ENCODE peak calls at places on chromosomes 12 and 14, in five cellular contexts. One of them, this sample, is unnamed.

GRCh38 chr12:114444422-114445279 is 38.7 kb upstream of the TBX5 start:
- DNase-seq in GM12865: no peak
- DNase-seq in B cell: no peak
- DNase-seq in heart left ventricle: no peak
- DNase-seq in cardiac fibroblast: peak
- DNase-seq in this sample: no peak

GRCh38 chr14:64709126-64709525 is 4.9 kb downstream of the PLEKHG3 start:
- DNase-seq in GM12865: no peak
- DNase-seq in B cell: no peak
- DNase-seq in heart left ventricle: no peak
- DNase-seq in cardiac fibroblast: no peak
- DNase-seq in this sample: no peak

GRCh38 chr14:78220273-78220672 is 50.1 kb downstream of the NRXN3 start:
- DNase-seq in GM12865: no peak
- DNase-seq in B cell: no peak
- DNase-seq in heart left ventricle: no peak
- DNase-seq in cardiac fibroblast: no peak
- DNase-seq in this sample: no peak

GRCh38 chr12:121560392-121561021 is 20.3 kb downstream of the KDM2B start:
- DNase-seq in GM12865: peak
- DNase-seq in B cell: peak
- DNase-seq in heart left ventricle: no peak
- DNase-seq in cardiac fibroblast: no peak
- DNase-seq in this sample: no peak

GRCh38 chr14:97468220-97468619 is 671.0 kb downstream of the VRK1 start:
- DNase-seq in GM12865: no peak
- DNase-seq in B cell: no peak
- DNase-seq in heart left ventricle: no peak
- DNase-seq in cardiac fibroblast: no peak
- DNase-seq in this sample: no peak

GRCh38 chr12:7112041-7112440 is 3.0 kb upstream of the C1RL start:
- DNase-seq in GM12865: no peak
- DNase-seq in B cell: no peak
- DNase-seq in heart left ventricle: no peak
- DNase-seq in cardiac fibroblast: no peak
- DNase-seq in this sample: no peak

GRCh38 chr12:113208041-113208934 is 13.0 kb upstream of the TPCN1 start:
- DNase-seq in GM12865: peak
- DNase-seq in B cell: peak
- DNase-seq in heart left ventricle: peak
- DNase-seq in cardiac fibroblast: no peak
- DNase-seq in this sample: peak

GRCh38 chr12:41055875-41056577 is 132.1 kb upstream of the PDZRN4 start:
- DNase-seq in GM12865: no peak
- DNase-seq in B cell: no peak
- DNase-seq in heart left ventricle: no peak
- DNase-seq in cardiac fibroblast: peak
- DNase-seq in this sample: peak

GRCh38 chr12:63922446-63922845 is 77.9 kb downstream of the SRGAP1 start:
- DNase-seq in GM12865: no peak
- DNase-seq in B cell: no peak
- DNase-seq in heart left ventricle: no peak
- DNase-seq in cardiac fibroblast: peak
- DNase-seq in this sample: peak

GRCh38 chr14:79631276-79631675 is 580.0 kb downstream of the DIO2 start:
- DNase-seq in GM12865: no peak
- DNase-seq in B cell: no peak
- DNase-seq in heart left ventricle: no peak
- DNase-seq in cardiac fibroblast: no peak
- DNase-seq in this sample: no peak

GRCh38 chr14:26935733-26936132 is 337.9 kb upstream of the NOVA1 start:
- DNase-seq in GM12865: no peak
- DNase-seq in B cell: no peak
- DNase-seq in heart left ventricle: no peak
- DNase-seq in cardiac fibroblast: no peak
- DNase-seq in this sample: no peak

GRCh38 chr14:52951730-52952481 is 1.1 kb upstream of the FERMT2 start:
- DNase-seq in GM12865: peak
- DNase-seq in B cell: no peak
- DNase-seq in heart left ventricle: peak
- DNase-seq in cardiac fibroblast: peak
- DNase-seq in this sample: peak

GRCh38 chr12:69348162-69348938 is at the start of gene LYZ:
- DNase-seq in GM12865: no peak
- DNase-seq in B cell: no peak
- DNase-seq in heart left ventricle: peak
- DNase-seq in cardiac fibroblast: no peak
- DNase-seq in this sample: no peak

GRCh38 chr14:71322660-71323250 is 415.5 kb downstream of the PCNX1 start:
- DNase-seq in GM12865: peak
- DNase-seq in B cell: peak
- DNase-seq in heart left ventricle: no peak
- DNase-seq in cardiac fibroblast: peak
- DNase-seq in this sample: peak

DNA sequence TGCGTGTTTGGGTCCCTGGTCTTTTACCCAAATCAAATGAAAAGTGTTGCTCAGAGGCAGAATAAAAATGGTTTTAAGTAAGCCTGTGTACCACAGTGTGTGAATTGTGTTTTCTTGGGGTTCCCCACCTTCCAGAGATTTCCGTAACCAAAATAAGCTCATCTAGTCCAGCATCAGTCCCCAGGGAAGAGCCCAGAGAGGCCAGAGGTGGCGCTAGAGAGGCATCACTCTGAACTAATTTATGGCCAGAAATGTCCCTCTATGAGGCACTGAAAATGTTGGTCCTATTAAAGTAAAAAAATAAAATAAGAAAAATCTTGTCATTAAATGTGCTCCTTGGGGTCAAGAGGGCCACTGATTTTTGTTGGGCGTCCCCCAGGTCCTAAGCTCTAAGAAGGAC is 24.9 kb upstream of the PRKAB1 start:
- DNase-seq in GM12865: no peak
- DNase-seq in B cell: no peak
- DNase-seq in heart left ventricle: no peak
- DNase-seq in cardiac fibroblast: no peak
- DNase-seq in this sample: no peak
- TF ChIP-seq CTCF in GM12865: peak
- TF ChIP-seq CTCF in B cell: peak
- TF ChIP-seq CTCF in heart left ventricle: no peak
- TF ChIP-seq CTCF in cardiac fibroblast: peak
- TF ChIP-seq CTCF in this sample: peak

GRCh38 chr14:99481745-99482099 is 513 bp downstream of the CCNK start:
- DNase-seq in GM12865: peak
- DNase-seq in B cell: no peak
- DNase-seq in heart left ventricle: no peak
- DNase-seq in cardiac fibroblast: peak
- DNase-seq in this sample: peak

GRCh38 chr14:99479903-99480855 is 480 bp downstream of the SETD3 start:
- DNase-seq in GM12865: peak
- DNase-seq in B cell: no peak
- DNase-seq in heart left ventricle: peak
- DNase-seq in cardiac fibroblast: peak
- DNase-seq in this sample: peak

GRCh38 chr14:99478133-99478532 is 2.5 kb downstream of the SETD3 start:
- DNase-seq in GM12865: no peak
- DNase-seq in B cell: no peak
- DNase-seq in heart left ventricle: no peak
- DNase-seq in cardiac fibroblast: no peak
- DNase-seq in this sample: no peak

GRCh38 chr14:99480856-99481744 is at the start of the genes CCNK and SETD3:
- DNase-seq in GM12865: peak
- DNase-seq in B cell: peak
- DNase-seq in heart left ventricle: peak
- DNase-seq in cardiac fibroblast: peak
- DNase-seq in this sample: peak

GRCh38 chr14:99479160-99479902 is 1.3 kb downstream of the SETD3 start:
- DNase-seq in GM12865: no peak
- DNase-seq in B cell: no peak
- DNase-seq in heart left ventricle: no peak
- DNase-seq in cardiac fibroblast: peak
- DNase-seq in this sample: no peak
- TF ChIP-seq CTCF in GM12865: no peak
- TF ChIP-seq CTCF in B cell: no peak
- TF ChIP-seq CTCF in heart left ventricle: no peak
- TF ChIP-seq CTCF in cardiac fibroblast: no peak
- TF ChIP-seq CTCF in this sample: no peak

DNA sequence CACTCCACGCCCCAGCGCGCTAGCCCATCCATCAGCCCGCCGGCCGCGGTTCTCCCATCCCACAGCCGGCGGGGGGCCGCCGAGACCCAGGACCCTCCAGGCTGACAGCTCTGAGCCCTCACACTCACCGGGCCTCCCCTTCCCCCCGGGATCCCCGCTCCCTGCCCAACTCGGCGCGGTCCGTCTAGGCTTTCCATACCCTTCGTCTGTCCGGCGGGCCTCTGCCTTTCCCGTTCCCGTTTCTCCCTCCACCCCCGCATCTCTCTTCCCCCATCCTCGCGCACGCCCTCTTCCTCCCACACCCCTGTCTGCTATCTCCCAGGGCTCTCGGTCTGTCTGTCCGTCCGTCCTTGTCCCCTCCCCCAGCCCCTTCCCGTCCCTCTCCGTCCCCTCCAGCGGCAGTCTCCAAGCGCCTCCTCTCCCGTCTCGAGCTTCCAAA is 719 bp downstream of the ZFHX2 start:
- DNase-seq in GM12865: no peak
- DNase-seq in B cell: no peak
- DNase-seq in heart left ventricle: peak
- DNase-seq in cardiac fibroblast: no peak
- DNase-seq in this sample: no peak
- TF ChIP-seq CTCF in GM12865: no peak
- TF ChIP-seq CTCF in B cell: no peak
- TF ChIP-seq CTCF in heart left ventricle: no peak
- TF ChIP-seq CTCF in cardiac fibroblast: no peak
- TF ChIP-seq CTCF in this sample: no peak

GRCh38 chr14:29016050-29016900 is 249.7 kb downstream of the FOXG1 start:
- DNase-seq in GM12865: peak
- DNase-seq in B cell: no peak
- DNase-seq in heart left ventricle: no peak
- DNase-seq in cardiac fibroblast: peak
- DNase-seq in this sample: peak
- TF ChIP-seq CTCF in GM12865: peak
- TF ChIP-seq CTCF in B cell: no peak
- TF ChIP-seq CTCF in heart left ventricle: peak
- TF ChIP-seq CTCF in cardiac fibroblast: peak
- TF ChIP-seq CTCF in this sample: peak

GRCh38 chr12:86186449-86186848 is 69.7 kb downstream of the MGAT4C start:
- DNase-seq in GM12865: peak
- DNase-seq in B cell: no peak
- DNase-seq in heart left ventricle: no peak
- DNase-seq in cardiac fibroblast: no peak
- DNase-seq in this sample: no peak
- TF ChIP-seq CTCF in GM12865: no peak
- TF ChIP-seq CTCF in B cell: no peak
- TF ChIP-seq CTCF in heart left ventricle: no peak
- TF ChIP-seq CTCF in cardiac fibroblast: no peak
- TF ChIP-seq CTCF in this sample: peak

GRCh38 chr12:49014547-49014946 is 4.0 kb downstream of the PRKAG1 start:
- DNase-seq in GM12865: no peak
- DNase-seq in B cell: no peak
- DNase-seq in heart left ventricle: no peak
- DNase-seq in cardiac fibroblast: peak
- DNase-seq in this sample: peak
- TF ChIP-seq CTCF in GM12865: no peak
- TF ChIP-seq CTCF in B cell: no peak
- TF ChIP-seq CTCF in heart left ventricle: no peak
- TF ChIP-seq CTCF in cardiac fibroblast: peak
- TF ChIP-seq CTCF in this sample: peak

DNA sequence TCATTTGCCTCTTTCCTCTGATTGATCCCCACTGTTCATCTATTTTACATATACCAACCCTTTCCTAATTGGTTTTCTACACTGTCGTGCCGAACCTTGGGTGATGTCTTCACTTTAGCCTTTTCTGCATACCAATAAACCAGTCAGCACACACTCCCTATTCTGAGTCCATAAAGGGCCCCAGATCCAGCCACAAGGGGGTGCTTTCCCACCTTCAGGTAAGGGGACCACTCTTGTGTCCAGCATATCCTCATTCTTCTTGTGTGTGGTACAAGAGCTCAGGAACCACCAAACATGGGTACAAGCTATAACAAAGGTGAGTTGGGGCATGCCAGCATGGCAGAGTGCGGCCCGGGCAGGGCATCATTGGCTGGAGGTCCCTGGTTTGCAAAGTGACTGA is 859.8 kb downstream of the FSCB start:
- DNase-seq in GM12865: no peak
- DNase-seq in B cell: no peak
- DNase-seq in heart left ventricle: no peak
- DNase-seq in cardiac fibroblast: no peak
- DNase-seq in this sample: no peak
- TF ChIP-seq CTCF in GM12865: no peak
- TF ChIP-seq CTCF in B cell: no peak
- TF ChIP-seq CTCF in heart left ventricle: no peak
- TF ChIP-seq CTCF in cardiac fibroblast: no peak
- TF ChIP-seq CTCF in this sample: peak

GRCh38 chr12:97283297-97283696 is 179.3 kb upstream of the RMST start:
- DNase-seq in GM12865: peak
- DNase-seq in B cell: no peak
- DNase-seq in heart left ventricle: no peak
- DNase-seq in cardiac fibroblast: no peak
- DNase-seq in this sample: no peak
- TF ChIP-seq CTCF in GM12865: peak
- TF ChIP-seq CTCF in B cell: peak
- TF ChIP-seq CTCF in heart left ventricle: no peak
- TF ChIP-seq CTCF in cardiac fibroblast: no peak
- TF ChIP-seq CTCF in this sample: no peak

DNA sequence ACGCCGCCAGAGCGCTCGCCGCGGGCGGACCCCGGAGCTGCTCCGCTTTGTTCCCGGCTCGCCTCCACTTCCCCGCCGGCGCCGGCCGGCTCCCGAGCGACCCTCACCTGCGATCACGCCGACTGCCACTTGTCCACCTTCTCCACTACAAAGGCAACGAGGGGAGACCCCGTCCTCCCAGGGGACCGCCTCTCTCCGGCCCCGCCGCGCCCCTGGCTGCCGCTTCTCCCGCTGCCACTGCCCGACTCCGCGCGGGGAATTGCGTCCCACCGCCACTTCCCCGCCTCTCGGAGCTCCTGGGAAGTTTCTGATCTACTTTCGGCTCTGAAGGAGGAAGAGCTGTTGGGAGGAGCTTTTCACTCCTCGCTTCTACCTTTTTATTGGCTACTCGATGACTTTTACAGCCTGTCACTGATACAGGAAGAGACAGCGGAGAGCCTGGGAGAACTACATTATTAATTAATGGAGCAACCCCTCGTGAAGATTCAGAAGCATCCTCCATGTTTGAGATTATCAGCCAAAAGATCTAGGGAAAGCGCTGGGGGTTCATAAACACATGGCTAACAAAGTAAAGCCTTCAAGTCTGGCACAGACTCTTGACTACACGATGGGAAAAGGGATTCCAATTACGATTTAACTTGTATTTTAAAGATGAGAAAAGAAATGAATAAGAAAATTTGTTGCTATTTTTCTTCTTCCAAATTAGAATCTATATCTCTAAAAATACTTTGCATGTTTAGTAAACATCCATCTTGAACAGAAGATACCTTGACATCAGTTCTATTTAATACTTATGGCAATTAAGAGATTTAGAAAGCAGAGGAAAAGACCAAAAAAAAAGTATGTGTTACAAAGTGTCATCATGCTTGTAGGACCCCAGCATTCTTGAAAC is at the start of gene BAZ1A:
- DNase-seq in GM12865: peak
- DNase-seq in B cell: peak
- DNase-seq in heart left ventricle: peak
- DNase-seq in cardiac fibroblast: peak
- DNase-seq in this sample: peak
- TF ChIP-seq CTCF in GM12865: no peak
- TF ChIP-seq CTCF in B cell: no peak
- TF ChIP-seq CTCF in heart left ventricle: no peak
- TF ChIP-seq CTCF in cardiac fibroblast: no peak
- TF ChIP-seq CTCF in this sample: peak